ENCODE peak calls at places on chromosomes 16 and 17, in seven cellular contexts. N is activated T-cell treated with anti-CD3 and anti-CD28 coated beads, Interleukin-2, amount 50 U/mL, for 72 hours; B is hypothalamus; V is activated effector memory CD4-positive, alpha-beta T cell treated with anti-CD3 and anti-CD28 coated beads, Interleukin-2, amount 50 U/mL, for 16 hours; Q is occipital lobe; R is tibial nerve; F is memory B cell. C is an unnamed sample.
A peak's percentile ranks its signal among the peaks of the same experiment; 100 is the strongest.

GRCh38 chr16:2963611-2964415 is at the start of gene KREMEN2:
- DNase-seq in N (peak; percentile 62), B (no peak), V (peak; percentile 78), Q (no peak), R (no peak), F (no peak), C (no peak)

GRCh38 chr17:78135858-78136500 is 5.4 kb downstream of the TMC8 start:
- DNase-seq in N (no peak), B (no peak), V (no peak), Q (no peak), R (no peak), F (no peak), C (no peak)

GRCh38 chr17:40995121-40995520 is 1.2 kb upstream of the KRTAP3-3 start:
- DNase-seq in N (no peak), B (no peak), V (no peak), Q (no peak), R (no peak), F (no peak), C (no peak)

GRCh38 chr17:62627904-62628603 is 584 bp downstream of the MRC2 start:
- DNase-seq in N (peak; percentile 45), B (peak; percentile 34), V (peak; percentile 78), Q (no peak), R (no peak), F (no peak), C (peak; percentile 87)

GRCh38 chr16:24491721-24492120 is 47.6 kb upstream of the RBBP6 start:
- DNase-seq in N (no peak), B (no peak), V (no peak), Q (no peak), R (no peak), F (no peak), C (no peak)

GRCh38 chr16:68644715-68645493 is at the start of gene CDH3:
- DNase-seq in N (peak; percentile 41), B (no peak), V (peak; percentile 65), Q (no peak), R (no peak), F (peak; percentile 17), C (no peak)

GRCh38 chr16:57977418-57978069 is 6.6 kb upstream of the CNGB1 start:
- DNase-seq in N (no peak), B (no peak), V (no peak), Q (no peak), R (no peak), F (no peak), C (no peak)

GRCh38 chr17:57384219-57384618 is 127.9 kb downstream of the MSI2 start:
- DNase-seq in N (no peak), B (no peak), V (no peak), Q (no peak), R (no peak), F (no peak), C (no peak)

GRCh38 chr16:69936252-69936651 is 14.9 kb upstream of the CLEC18A start:
- DNase-seq in N (no peak), B (no peak), V (no peak), Q (no peak), R (no peak), F (no peak), C (no peak)

GRCh38 chr16:85372627-85373372 is 240.3 kb upstream of the GSE1 start:
- DNase-seq in N (peak; percentile 61), B (peak; percentile 16), V (no peak), Q (no peak), R (no peak), F (no peak), C (peak; percentile 83)

GRCh38 chr16:10180771-10181163 is 1.5 kb downstream of the GRIN2A start:
- DNase-seq in N (peak; percentile 39), B (peak; percentile 26), V (no peak), Q (no peak), R (no peak), F (peak; percentile 18), C (no peak)

GRCh38 chr17:8189711-8190477 is at the start of gene BORCS6:
- DNase-seq in N (peak; percentile 97), B (peak; percentile 99), V (peak; percentile 98), Q (peak; percentile 99), R (peak; percentile 96), F (peak; percentile 90), C (peak; percentile 100)

GRCh38 chr16:64991011-64991410 is 130.9 kb downstream of the CDH11 start:
- DNase-seq in N (no peak), B (no peak), V (no peak), Q (no peak), R (no peak), F (no peak), C (no peak)

GRCh38 chr16:17205279-17206139 is 265.3 kb downstream of the XYLT1 start:
- DNase-seq in N (no peak), B (no peak), V (no peak), Q (no peak), R (no peak), F (no peak), C (no peak)

GRCh38 chr16:84648595-84649510 is 542 bp downstream of the KLHL36 start:
- DNase-seq in N (peak; percentile 53), B (peak; percentile 43), V (peak; percentile 83), Q (no peak), R (no peak), F (peak; percentile 14), C (peak; percentile 81)

GRCh38 chr16:30076276-30076791 is 540 bp downstream of the PPP4C start:
- DNase-seq in N (peak; percentile 36), B (no peak), V (no peak), Q (no peak), R (no peak), F (no peak), C (no peak)

GRCh38 chr17:81037026-81037782 is 2.3 kb downstream of the BAIAP2 start:
- DNase-seq in N (no peak), B (no peak), V (no peak), Q (no peak), R (no peak), F (no peak), C (peak; percentile 95)

GRCh38 chr16:11668590-11669379 is 530 bp downstream of the SNN start:
- DNase-seq in N (peak; percentile 37), B (peak; percentile 33), V (peak; percentile 72), Q (no peak), R (no peak), F (no peak), C (no peak)

GRCh38 chr17:58920773-58921172 is 165.1 kb downstream of the PPM1E start:
- DNase-seq in N (no peak), B (no peak), V (no peak), Q (no peak), R (no peak), F (no peak), C (no peak)

GRCh38 chr17:72387487-72387886 is 266.7 kb downstream of the SOX9 start:
- DNase-seq in N (no peak), B (no peak), V (no peak), Q (no peak), R (no peak), F (no peak), C (no peak)

GRCh38 chr16:89198417-89199240 is 1.7 kb downstream of the SLC22A31 start:
- DNase-seq in N (no peak), B (no peak), V (no peak), Q (no peak), R (no peak), F (no peak), C (no peak)

GRCh38 chr17:30454635-30455034 is 22.6 kb upstream of the GOSR1 start:
- DNase-seq in N (no peak), B (no peak), V (no peak), Q (no peak), R (no peak), F (no peak), C (no peak)

GRCh38 chr17:17120716-17121115 is 78.5 kb downstream of the MPRIP start:
- DNase-seq in N (no peak), B (no peak), V (no peak), Q (no peak), R (no peak), F (no peak), C (no peak)

GRCh38 chr16:68778551-68779231 is 41.6 kb downstream of the CDH1 start:
- DNase-seq in N (no peak), B (no peak), V (no peak), Q (no peak), R (no peak), F (no peak), C (no peak)

GRCh38 chr16:68309798-68310197 is 948 bp downstream of the SLC7A6OS start:
- DNase-seq in N (no peak), B (no peak), V (no peak), Q (no peak), R (no peak), F (no peak), C (peak; percentile 9)

GRCh38 chr17:16328997-16329396 is 24.3 kb downstream of the CENPV start:
- DNase-seq in N (no peak), B (no peak), V (no peak), Q (no peak), R (no peak), F (no peak), C (no peak)

GRCh38 chr16:88731699-88732098 is 25.4 kb downstream of the CTU2 start:
- DNase-seq in N (no peak), B (no peak), V (no peak), Q (no peak), R (no peak), F (no peak), C (no peak)

GRCh38 chr16:26457061-26457460 is 609.7 kb upstream of the C16orf82 start:
- DNase-seq in N (no peak), B (no peak), V (no peak), Q (peak; percentile 3), R (no peak), F (no peak), C (no peak)

GRCh38 chr16:2468142-2468724 is 2.9 kb upstream of the NTN3 start:
- DNase-seq in N (peak; percentile 27), B (peak; percentile 49), V (no peak), Q (no peak), R (no peak), F (no peak), C (no peak)

GRCh38 chr17:38349097-38349904 is 2.3 kb upstream of the SOCS7 start:
- DNase-seq in N (peak; percentile 86), B (peak; percentile 64), V (peak; percentile 93), Q (peak; percentile 84), R (peak; percentile 83), F (peak; percentile 76), C (peak; percentile 91)